ENCODE peak calls at places on chromosomes 12 and 14, in eight cellular contexts. J is astrocyte of the spinal cord, C is A549, M is psoas muscle, B is DND-41, E is brain microvascular endothelial cell, F is lower leg skin, Q is AG09319. Y is an unnamed sample.
A peak's percentile ranks its signal among the peaks of the same experiment; 100 is the strongest.

GRCh38 chr14:24087004-24087403 is 7.1 kb upstream of the PCK2 start:
- DNase-seq in J (no peak), C (no peak), M (no peak), B (no peak), E (no peak), F (no peak), Q (no peak), Y (no peak)

GRCh38 chr14:21227981-21228380 is 41.3 kb downstream of the HNRNPC start:
- DNase-seq in J (no peak), C (no peak), M (no peak), B (no peak), E (no peak), F (no peak), Q (no peak), Y (no peak)

GRCh38 chr12:20434993-20435392 is 66.7 kb downstream of the PDE3A start:
- DNase-seq in J (peak; percentile 12), C (no peak), M (no peak), B (no peak), E (peak; percentile 85), F (no peak), Q (no peak), Y (no peak)

GRCh38 chr12:124545508-124546418 is 21.6 kb downstream of the NCOR2 start:
- DNase-seq in J (peak; percentile 89), C (no peak), M (no peak), B (no peak), E (peak; percentile 88), F (no peak), Q (no peak), Y (no peak)

GRCh38 chr14:66752109-66752508 is 244.2 kb downstream of the GPHN start:
- DNase-seq in J (no peak), C (no peak), M (no peak), B (no peak), E (no peak), F (no peak), Q (no peak), Y (no peak)

GRCh38 chr12:81644503-81644902 is 114.6 kb downstream of the PPFIA2 start:
- DNase-seq in J (peak; percentile 71), C (peak; percentile 42), M (no peak), B (no peak), E (no peak), F (no peak), Q (no peak), Y (no peak)

GRCh38 chr12:97984456-97984855 is 521.9 kb downstream of the RMST start:
- DNase-seq in J (no peak), C (no peak), M (no peak), B (no peak), E (no peak), F (no peak), Q (no peak), Y (no peak)

GRCh38 chr14:68523994-68524725 is 268.7 kb downstream of the ZFP36L1 start:
- DNase-seq in J (no peak), C (no peak), M (no peak), B (no peak), E (no peak), F (peak; percentile 86), Q (no peak), Y (peak; percentile 51)

GRCh38 chr12:71999795-72000194 is 61.1 kb downstream of the TPH2 start:
- DNase-seq in J (no peak), C (no peak), M (no peak), B (no peak), E (no peak), F (no peak), Q (no peak), Y (no peak)

GRCh38 chr14:83867871-83868270 is 1662.1 kb upstream of the FLRT2 start:
- DNase-seq in J (no peak), C (no peak), M (no peak), B (no peak), E (no peak), F (no peak), Q (no peak), Y (no peak)

GRCh38 chr12:42684171-42685071 is 94.9 kb upstream of the PRICKLE1 start:
- DNase-seq in J (no peak), C (no peak), M (no peak), B (no peak), E (no peak), F (no peak), Q (no peak), Y (no peak)

GRCh38 chr12:126030573-126030972 is 965.3 kb downstream of the AACS start:
- DNase-seq in J (no peak), C (no peak), M (no peak), B (no peak), E (no peak), F (no peak), Q (no peak), Y (no peak)

GRCh38 chr14:60133487-60133886 is 31.7 kb downstream of the DHRS7 start:
- DNase-seq in J (peak; percentile 8), C (no peak), M (no peak), B (no peak), E (no peak), F (no peak), Q (no peak), Y (no peak)

GRCh38 chr14:99872786-99873440 is 79.7 kb downstream of the EML1 start:
- DNase-seq in J (peak; percentile 33), C (no peak), M (no peak), B (no peak), E (no peak), F (no peak), Q (peak; percentile 22), Y (no peak)

GRCh38 chr12:11805043-11805442 is 155.6 kb downstream of the ETV6 start:
- DNase-seq in J (no peak), C (no peak), M (no peak), B (no peak), E (no peak), F (no peak), Q (no peak), Y (no peak)

GRCh38 chr12:110813298-110813697 is 33.5 kb upstream of the CCDC63 start:
- DNase-seq in J (no peak), C (no peak), M (no peak), B (no peak), E (no peak), F (no peak), Q (no peak), Y (no peak)

GRCh38 chr12:95701275-95701674 is 89.3 kb downstream of the NTN4 start:
- DNase-seq in J (peak; percentile 62), C (no peak), M (no peak), B (no peak), E (no peak), F (no peak), Q (no peak), Y (no peak)

GRCh38 chr12:71014180-71014785 is 93.7 kb upstream of the PTPRR start:
- DNase-seq in J (peak; percentile 49), C (peak; percentile 46), M (no peak), B (no peak), E (no peak), F (no peak), Q (no peak), Y (no peak)

DNA sequence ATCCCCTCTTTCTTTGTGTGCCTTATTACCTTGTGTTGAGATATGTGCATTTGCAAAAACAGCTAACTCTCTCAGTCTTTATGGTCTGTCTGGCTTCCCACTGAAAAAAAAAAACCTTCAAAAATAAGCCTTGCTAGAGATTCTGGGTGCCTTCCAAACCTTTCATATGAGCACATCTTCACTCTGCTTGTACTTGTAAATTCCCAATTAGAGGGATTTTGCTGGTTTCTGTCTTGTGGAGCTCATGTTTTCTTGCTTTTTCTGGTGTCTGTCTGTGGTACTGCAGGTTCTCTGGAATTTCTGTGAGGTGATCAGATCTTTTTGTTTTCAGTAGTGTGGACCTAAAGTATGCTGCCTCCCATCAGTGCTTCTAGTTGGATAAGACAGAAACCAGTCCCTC is 100.1 kb downstream of the PIK3C2G start:
- DNase-seq in J (no peak), C (no peak), M (no peak), B (no peak), E (no peak), F (no peak), Q (no peak), Y (no peak)
- TF ChIP-seq CTCF in J (no peak), C (no peak), M (no peak), B (no peak), E (peak; percentile 20), F (no peak), Q (no peak), Y (no peak)

DNA sequence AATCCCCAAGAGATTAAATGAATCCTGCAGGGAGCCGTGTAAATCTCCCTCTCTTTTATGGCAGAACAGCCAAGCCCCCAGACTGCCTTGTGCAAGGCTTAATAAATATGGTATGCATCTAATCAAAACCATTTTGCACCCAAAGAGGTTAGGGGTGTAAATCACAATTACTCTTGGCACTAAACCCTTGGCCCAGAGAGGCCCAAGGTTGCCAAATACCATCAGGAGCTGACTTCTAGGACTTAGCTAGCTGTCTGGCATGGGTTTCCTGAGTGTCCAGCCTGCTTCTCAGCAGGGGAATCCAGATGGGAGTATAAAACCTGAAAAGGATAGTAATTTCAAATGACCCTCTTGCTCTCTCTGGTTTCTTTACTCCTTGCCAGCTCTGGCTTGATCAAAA is 610.4 kb downstream of the MED13L start:
- DNase-seq in J (no peak), C (no peak), M (no peak), B (no peak), E (no peak), F (no peak), Q (no peak), Y (no peak)
- TF ChIP-seq CTCF in J (no peak), C (no peak), M (no peak), B (no peak), E (no peak), F (no peak), Q (no peak), Y (no peak)

DNA sequence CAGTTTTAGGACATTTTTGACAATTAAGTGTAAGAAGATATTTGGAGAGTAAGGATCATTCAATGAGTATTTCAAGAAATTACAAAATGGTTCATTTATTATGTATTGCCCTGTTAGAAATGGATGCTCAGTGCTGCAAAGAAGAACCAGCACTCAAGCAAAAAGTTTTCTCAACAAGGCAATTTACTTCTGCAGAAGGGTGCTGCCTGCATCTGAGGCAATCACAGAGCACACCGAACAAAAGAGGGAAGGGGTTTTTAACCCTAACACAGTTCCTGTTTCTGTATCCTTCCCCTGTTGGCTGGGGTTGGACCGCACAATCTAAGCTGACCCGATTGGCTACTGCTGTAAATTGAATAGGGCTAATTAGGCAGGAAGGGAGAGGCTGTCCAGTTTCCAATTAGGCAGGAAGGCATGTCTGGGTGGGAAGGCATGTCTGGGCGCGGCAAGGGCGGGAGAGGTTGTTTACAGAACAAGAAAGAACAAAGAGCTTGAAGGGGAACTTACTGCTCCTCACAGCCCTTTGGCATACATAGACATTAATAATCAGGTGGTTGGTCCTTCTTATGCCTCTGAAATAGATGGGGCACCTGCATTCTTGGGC is 41.4 kb downstream of the SPTSSA start:
- DNase-seq in J (no peak), C (no peak), M (no peak), B (no peak), E (no peak), F (no peak), Q (no peak), Y (no peak)
- TF ChIP-seq CTCF in J (no peak), C (no peak), M (no peak), B (no peak), E (no peak), F (no peak), Q (no peak), Y (no peak)

DNA sequence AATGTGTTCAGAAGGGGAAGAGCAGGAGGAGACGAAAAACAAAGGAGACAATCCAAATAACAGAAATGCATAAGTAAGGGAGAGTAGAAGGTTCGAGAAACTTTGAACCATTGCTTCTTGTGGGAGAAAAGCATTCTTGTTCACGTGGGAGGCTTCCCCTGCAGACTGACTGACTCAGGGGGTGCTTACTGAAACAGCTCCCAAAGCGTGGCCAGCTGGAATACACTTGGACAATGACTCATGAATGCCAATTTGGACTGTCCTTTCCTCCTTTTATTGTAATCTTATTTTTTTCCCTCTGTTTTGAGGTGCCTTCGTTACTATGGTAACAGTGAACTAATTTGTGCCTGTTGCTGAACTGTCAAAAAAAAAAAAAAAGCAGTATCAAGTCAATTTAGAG is 74.0 kb downstream of the NEDD1 start:
- DNase-seq in J (peak; percentile 88), C (peak; percentile 11), M (no peak), B (no peak), E (peak; percentile 92), F (no peak), Q (peak; percentile 12), Y (no peak)
- TF ChIP-seq CTCF in J (no peak), C (no peak), M (no peak), B (no peak), E (no peak), F (no peak), Q (no peak), Y (no peak)

Y was measured in osteocyte.